ENCODE peak calls at places on chromosomes 13 and 19, in six cellular contexts. Y is OCI-LY7, K is NCI-H446 treated with DMSO at 0.1 percent for 48 hours, H is posterior cingulate gyrus, J is EL, E is upper lobe of right lung. B is an unnamed sample.

GRCh38 chr19:30227661-30228112 is 144.5 kb upstream of the ZNF536 start:
- DNase-seq in Y (peak; percentile 41), K (peak; percentile 46), H (peak; percentile 97), J (peak; percentile 64), E (peak; percentile 78), B (peak; percentile 12)

GRCh38 chr13:112815871-112816270 is 126.0 kb downstream of the ATP11A start:
- DNase-seq in Y (no peak), K (no peak), H (no peak), J (no peak), E (no peak), B (no peak)

GRCh38 chr13:36214163-36214921 is at the start of gene SOHLH2:
- DNase-seq in Y (no peak), K (no peak), H (peak; percentile 82), J (no peak), E (peak; percentile 53), B (no peak)

GRCh38 chr13:59409211-59409610 is 754.5 kb downstream of the DIAPH3 start:
- DNase-seq in Y (no peak), K (peak; percentile 4), H (peak; percentile 65), J (no peak), E (no peak), B (peak; percentile 62)

GRCh38 chr19:2077398-2077797 is 18.7 kb downstream of the MOB3A start:
- DNase-seq in Y (no peak), K (no peak), H (no peak), J (no peak), E (no peak), B (no peak)

GRCh38 chr13:33194820-33195692 is 90.5 kb downstream of the STARD13 start:
- DNase-seq in Y (no peak), K (no peak), H (peak; percentile 87), J (peak; percentile 82), E (no peak), B (peak; percentile 95)

GRCh38 chr19:57280913-57281425 is 684 bp downstream of the ZNF460 start:
- DNase-seq in Y (peak; percentile 53), K (no peak), H (no peak), J (peak; percentile 20), E (no peak), B (no peak)

GRCh38 chr13:40232321-40232720 is 434.1 kb downstream of the FOXO1 start:
- DNase-seq in Y (no peak), K (no peak), H (no peak), J (no peak), E (no peak), B (no peak)

GRCh38 chr13:101767096-101767495 is 314.6 kb downstream of the ITGBL1 start:
- DNase-seq in Y (no peak), K (no peak), H (no peak), J (no peak), E (no peak), B (no peak)

GRCh38 chr19:12202250-12202649 is 39.4 kb downstream of the ZNF136 start:
- DNase-seq in Y (peak; percentile 27), K (no peak), H (no peak), J (no peak), E (peak; percentile 66), B (no peak)

GRCh38 chr19:58203814-58204475 is 21.1 kb downstream of the ZNF274 start:
- DNase-seq in Y (no peak), K (no peak), H (no peak), J (no peak), E (no peak), B (no peak)

GRCh38 chr19:51114087-51114714 is 6.0 kb upstream of the CTU1 start:
- DNase-seq in Y (no peak), K (no peak), H (no peak), J (no peak), E (no peak), B (no peak)

GRCh38 chr19:37468961-37469777 is at the start of gene ZNF570:
- DNase-seq in Y (peak; percentile 84), K (peak; percentile 65), H (peak; percentile 99), J (peak; percentile 86), E (peak; percentile 95), B (peak; percentile 80)

GRCh38 chr13:113291129-113291528 is 5.9 kb upstream of the LAMP1 start:
- DNase-seq in Y (no peak), K (no peak), H (no peak), J (no peak), E (no peak), B (no peak)

GRCh38 chr13:111006508-111007031 is 91.7 kb upstream of the ANKRD10 start:
- DNase-seq in Y (no peak), K (no peak), H (peak; percentile 87), J (peak; percentile 72), E (peak; percentile 70), B (peak; percentile 93)

GRCh38 chr19:41223431-41224234 is 4.6 kb downstream of the AXL start:
- DNase-seq in Y (no peak), K (no peak), H (no peak), J (peak; percentile 99), E (no peak), B (peak; percentile 93)

GRCh38 chr13:93116809-93117208 is 109.8 kb upstream of the GPC6 start:
- DNase-seq in Y (no peak), K (no peak), H (no peak), J (no peak), E (no peak), B (no peak)

GRCh38 chr13:59843040-59843439 is 320.7 kb downstream of the DIAPH3 start:
- DNase-seq in Y (no peak), K (no peak), H (no peak), J (no peak), E (no peak), B (no peak)

GRCh38 chr13:42412812-42413795 is 141.2 kb downstream of the AKAP11 start:
- DNase-seq in Y (no peak), K (peak; percentile 9), H (no peak), J (no peak), E (no peak), B (no peak)

GRCh38 chr19:55082023-55082851 is 6.6 kb downstream of the EPS8L1 start:
- DNase-seq in Y (peak; percentile 79), K (no peak), H (no peak), J (peak; percentile 45), E (no peak), B (no peak)

GRCh38 chr19:2627319-2627829 is 75.1 kb downstream of the GNG7 start:
- DNase-seq in Y (peak; percentile 92), K (no peak), H (peak; percentile 96), J (peak; percentile 99), E (peak; percentile 89), B (peak; percentile 97)

GRCh38 chr13:113774177-113775107 is 15.4 kb downstream of the TMEM255B start:
- DNase-seq in Y (no peak), K (no peak), H (no peak), J (peak; percentile 32), E (peak; percentile 4), B (peak; percentile 22)

GRCh38 chr13:77898097-77898496 is 20.5 kb downstream of the EDNRB start:
- DNase-seq in Y (no peak), K (no peak), H (no peak), J (no peak), E (no peak), B (no peak)

GRCh38 chr13:90868321-90868920 is 479.1 kb upstream of the MIR17HG start:
- DNase-seq in Y (peak; percentile 53), K (no peak), H (no peak), J (peak; percentile 18), E (no peak), B (peak; percentile 10)

GRCh38 chr13:97268772-97269171 is 46.6 kb downstream of the MBNL2 start:
- DNase-seq in Y (no peak), K (no peak), H (peak; percentile 49), J (no peak), E (no peak), B (no peak)

GRCh38 chr13:61880576-61881283 is 465.1 kb upstream of the PCDH20 start:
- DNase-seq in Y (peak; percentile 41), K (no peak), H (no peak), J (no peak), E (no peak), B (no peak)

GRCh38 chr13:92913840-92914239 is 312.8 kb upstream of the GPC6 start:
- DNase-seq in Y (no peak), K (no peak), H (no peak), J (no peak), E (no peak), B (no peak)

GRCh38 chr13:24228852-24229458 is 68.4 kb downstream of the SPATA13 start:
- DNase-seq in Y (peak; percentile 66), K (peak; percentile 6), H (peak; percentile 63), J (peak; percentile 61), E (no peak), B (peak; percentile 51)

GRCh38 chr13:83940742-83941141 is 58.5 kb upstream of the SLITRK1 start:
- DNase-seq in Y (no peak), K (no peak), H (no peak), J (peak; percentile 62), E (no peak), B (peak; percentile 26)

GRCh38 chr13:98717891-98718290 is 34.6 kb downstream of the SLC15A1 start:
- DNase-seq in Y (no peak), K (no peak), H (no peak), J (no peak), E (no peak), B (no peak)

GRCh38 chr19:16327911-16328823 is 3.5 kb downstream of the KLF2 start:
- DNase-seq in Y (peak; percentile 68), K (no peak), H (peak; percentile 87), J (peak; percentile 46), E (peak; percentile 89), B (no peak)

GRCh38 chr19:31459430-31459829 is 110.2 kb upstream of the TSHZ3 start:
- DNase-seq in Y (no peak), K (no peak), H (no peak), J (no peak), E (no peak), B (no peak)

GRCh38 chr19:6802336-6803035 is 30.0 kb downstream of the VAV1 start:
- DNase-seq in Y (peak; percentile 96), K (no peak), H (peak; percentile 79), J (peak; percentile 33), E (peak; percentile 74), B (no peak)

B was measured in astrocyte.